ENCODE peak calls at places on chromosomes 3 and 15, in nine cellular contexts. O, C, U, E, V, A, H, I and Z are unnamed samples.
A peak's percentile ranks its signal among the peaks of the same experiment; 100 is the strongest.

GRCh38 chr3:195080571-195081141 is 190.3 kb downstream of the XXYLT1 start:
- DNase-seq in C (no peak), A (no peak), U (no peak), E (no peak), H (no peak), O (no peak), V (no peak), I (no peak), Z (no peak)

GRCh38 chr15:66721954-66722353 is 19.9 kb downstream of the SMAD6 start:
- DNase-seq in O (no peak), V (no peak), H (no peak), E (no peak), A (no peak), C (no peak), U (no peak), I (no peak), Z (no peak)

GRCh38 chr3:132180337-132180791 is 136.8 kb upstream of the ACP3 start:
- DNase-seq in U (peak; percentile 65), C (no peak), I (peak; percentile 63), H (no peak), V (peak; percentile 29), A (no peak), E (peak; percentile 18), O (no peak), Z (peak; percentile 76)

GRCh38 chr3:121997372-121997771 is 24.7 kb downstream of the ILDR1 start:
- DNase-seq in O (no peak), E (no peak), V (no peak), A (no peak), H (no peak), C (no peak), U (no peak), I (no peak), Z (no peak)

GRCh38 chr3:37025562-37026335 is 32.4 kb downstream of the MLH1 start:
- DNase-seq in V (no peak), U (no peak), E (no peak), A (no peak), O (no peak), H (no peak), C (no peak), I (no peak), Z (no peak)

GRCh38 chr15:49418811-49419210 is 4.2 kb upstream of the FGF7 start:
- DNase-seq in E (no peak), O (no peak), C (no peak), A (no peak), V (no peak), I (no peak), H (no peak), U (no peak), Z (no peak)

GRCh38 chr3:179796421-179796820 is 143.6 kb downstream of the USP13 start:
- DNase-seq in E (no peak), A (no peak), H (no peak), I (no peak), O (no peak), C (no peak), U (no peak), V (no peak), Z (no peak)

GRCh38 chr3:12148183-12148940 is 10.3 kb downstream of the TIMP4 start:
- DNase-seq in C (no peak), I (peak; percentile 32), A (no peak), H (peak; percentile 80), E (no peak), V (no peak), U (no peak), O (no peak), Z (peak; percentile 35)

GRCh38 chr3:42520336-42520735 is 17.9 kb downstream of the VIPR1 start:
- DNase-seq in U (no peak), V (no peak), I (no peak), E (no peak), C (no peak), H (no peak), A (no peak), O (no peak), Z (no peak)

GRCh38 chr3:42517143-42517542 is 14.7 kb downstream of the VIPR1 start:
- DNase-seq in U (no peak), I (no peak), E (no peak), H (no peak), O (no peak), A (no peak), V (no peak), C (no peak), Z (no peak)

GRCh38 chr3:42520906-42521305 is 18.5 kb downstream of the VIPR1 start:
- DNase-seq in C (no peak), U (no peak), H (no peak), O (no peak), A (no peak), E (no peak), V (no peak), I (no peak), Z (no peak)

GRCh38 chr3:42519568-42519962 is 17.1 kb downstream of the VIPR1 start:
- DNase-seq in C (no peak), I (no peak), V (no peak), O (no peak), A (no peak), U (no peak), E (no peak), H (no peak), Z (no peak)

DNA sequence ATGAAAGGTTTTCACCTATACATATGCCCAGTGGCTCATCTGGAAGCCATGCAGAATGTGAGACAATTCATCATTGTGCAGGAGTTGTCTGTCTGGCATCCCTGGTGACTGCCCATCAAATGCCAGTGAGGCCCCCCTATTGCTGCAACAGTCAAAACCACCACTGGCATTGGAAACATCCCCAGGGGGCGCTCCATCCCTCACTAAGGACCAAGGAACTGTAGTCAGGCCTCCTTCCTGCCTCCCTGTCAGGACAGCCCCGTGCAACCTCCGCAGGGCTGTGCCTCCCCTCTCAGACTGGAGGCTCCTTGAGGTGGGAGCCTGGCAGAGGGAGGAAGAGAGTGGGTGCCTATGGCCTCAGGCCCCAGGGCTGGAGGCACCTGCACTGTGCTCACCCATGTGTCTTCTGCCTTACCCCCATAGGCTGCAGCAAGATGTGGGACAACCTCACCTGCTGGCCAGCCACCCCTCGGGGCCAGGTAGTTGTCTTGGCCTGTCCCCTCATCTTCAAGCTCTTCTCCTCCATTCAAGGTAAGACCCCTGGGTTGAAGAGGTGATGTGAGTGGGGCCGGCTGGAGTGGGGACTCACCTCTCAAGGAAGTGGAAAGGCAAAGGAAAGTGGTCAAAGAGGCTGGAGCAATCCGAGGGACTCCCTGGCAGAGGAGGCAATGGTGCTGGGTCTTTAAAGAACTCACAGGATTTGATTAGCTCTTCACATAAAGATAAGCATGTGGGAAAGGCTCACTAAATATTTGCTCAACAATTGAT is 16.5 kb downstream of the VIPR1 start:
- DNase-seq in H (no peak), A (no peak), U (no peak), V (no peak), E (no peak), O (no peak), C (peak; percentile 80), I (no peak), Z (no peak)
- TF ChIP-seq CTCF in H (no peak), A (no peak), U (peak; percentile 47), V (no peak), E (peak; percentile 7), O (no peak), C (peak; percentile 54), I (no peak), Z (peak; percentile 20)

GRCh38 chr3:49724586-49724985 is 835 bp upstream of the GMPPB start:
- DNase-seq in C (peak; percentile 14), V (no peak), I (no peak), E (peak; percentile 62), O (no peak), H (peak; percentile 73), U (no peak), A (no peak), Z (peak; percentile 21)

GRCh38 chr3:49723301-49723630 is 485 bp downstream of the GMPPB start:
- DNase-seq in U (peak; percentile 36), I (peak; percentile 42), O (peak; percentile 67), C (peak; percentile 45), V (no peak), A (no peak), H (peak; percentile 86), E (peak; percentile 74), Z (peak; percentile 23)

GRCh38 chr3:49721861-49722781 is 1.6 kb downstream of the GMPPB start:
- DNase-seq in V (no peak), O (peak; percentile 51), E (no peak), A (no peak), C (no peak), I (no peak), U (no peak), H (peak; percentile 62), Z (no peak)

GRCh38 chr3:49722896-49723295 is 855 bp downstream of the GMPPB start:
- DNase-seq in C (no peak), H (no peak), I (no peak), A (no peak), E (no peak), O (peak; percentile 44), V (no peak), U (no peak), Z (no peak)

GRCh38 chr3:49723631-49724551 is at the start of gene GMPPB:
- DNase-seq in E (peak; percentile 99), V (peak; percentile 92), I (peak; percentile 97), H (peak; percentile 98), A (peak; percentile 87), U (peak; percentile 96), C (peak; percentile 97), O (peak; percentile 98), Z (peak; percentile 98)
- TF ChIP-seq CTCF in E (no peak), V (no peak), I (no peak), H (no peak), A (no peak), U (peak; percentile 15), C (no peak), O (no peak), Z (no peak)

DNA sequence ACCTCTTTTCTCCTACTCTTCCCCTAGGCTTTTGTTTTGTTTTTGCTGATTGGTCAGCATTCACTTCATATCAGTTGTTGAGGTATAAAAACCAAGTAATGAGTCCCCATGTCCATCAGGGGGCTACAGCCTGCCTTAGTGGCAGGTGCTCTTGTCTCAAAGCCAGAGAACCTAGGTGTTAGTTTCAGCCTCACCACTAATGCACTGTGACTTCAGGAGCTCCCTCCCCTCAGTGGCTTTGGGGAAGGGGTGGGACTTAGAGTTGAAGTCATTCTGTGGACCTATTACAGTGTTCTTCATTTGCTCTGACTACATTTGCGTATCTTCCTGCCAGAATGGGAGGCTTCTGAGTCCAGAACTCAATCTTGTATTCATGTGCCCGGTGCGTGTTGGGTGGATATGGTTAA is 41.6 kb downstream of the NR2C2 start:
- DNase-seq in C (peak; percentile 34), H (no peak), A (no peak), I (no peak), E (peak; percentile 75), O (no peak), V (peak; percentile 19), U (no peak), Z (no peak)
- TF ChIP-seq CTCF in C (no peak), H (no peak), A (no peak), I (no peak), E (peak; percentile 45), O (no peak), V (no peak), U (no peak), Z (no peak)

DNA sequence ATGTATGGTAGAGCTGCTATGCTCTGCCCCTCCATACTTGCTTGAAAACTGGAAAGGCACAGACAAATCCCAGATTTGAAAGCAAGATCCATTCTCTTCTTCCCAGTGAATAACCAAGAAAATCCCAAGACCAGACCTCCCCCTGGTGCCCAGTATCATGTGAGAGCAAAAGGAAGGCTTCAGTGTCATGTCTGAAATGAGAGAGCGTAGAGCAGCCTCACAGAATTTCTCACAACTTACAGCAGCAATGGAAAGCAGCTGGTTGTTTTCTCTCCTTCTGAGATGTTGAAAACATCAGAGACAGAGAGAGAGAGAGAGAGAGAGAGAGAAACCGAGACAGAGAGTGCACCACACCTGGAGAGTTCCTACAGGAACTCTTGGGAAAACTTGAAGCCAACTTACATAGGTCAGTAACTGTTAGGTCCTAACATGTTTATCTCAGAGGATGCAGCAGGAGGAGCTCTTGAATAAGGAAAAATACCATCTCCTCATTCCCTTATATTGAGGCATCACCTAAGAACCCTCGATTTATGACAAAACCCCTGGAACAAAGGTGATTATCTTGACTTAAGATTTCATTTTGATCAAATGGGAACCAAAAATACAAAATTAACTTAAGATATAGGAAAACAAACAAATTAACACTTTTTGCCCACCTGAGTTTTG is 273.3 kb downstream of the NSUN3 start:
- DNase-seq in V (peak; percentile 2), I (peak; percentile 40), E (no peak), A (peak; percentile 4), U (peak; percentile 18), H (no peak), C (no peak), O (no peak), Z (peak; percentile 76)
- TF ChIP-seq CTCF in V (peak; percentile 56), I (peak; percentile 53), E (peak; percentile 6), A (peak; percentile 73), U (peak; percentile 61), H (no peak), C (peak; percentile 29), O (no peak), Z (peak; percentile 53)